ENCODE peak calls at places on chromosomes 3 and 15, in ten cellular contexts. L is RWPE2; H is dorsolateral prefrontal cortex; B is colonic mucosa; J is hepatocyte; S is B cell; K is activated CD8-positive, alpha-beta T cell treated with anti-CD3 and anti-CD28 coated beads for 36 hours; N is uterus; C is PC-3; G is A549. U is an unnamed sample.

GRCh38 chr15:70111203-70112017 is 13.7 kb upstream of the TLE3 start:
- DNase-seq in G (peak), K (no peak), C (peak), B (peak), S (no peak), J (peak), N (peak), H (peak), L (no peak), U (peak)

GRCh38 chr3:160753953-160754352 is 2.1 kb upstream of the PPM1L start:
- DNase-seq in J (no peak), G (no peak), N (no peak), B (no peak), K (no peak), H (no peak), S (no peak), L (no peak), C (no peak), U (no peak)

GRCh38 chr3:63132456-63133250 is 145.5 kb upstream of the SYNPR start:
- DNase-seq in S (no peak), K (no peak), N (no peak), J (no peak), H (no peak), L (no peak), G (no peak), B (no peak), C (no peak), U (no peak)

GRCh38 chr3:190716961-190717360 is 145.5 kb downstream of the GMNC start:
- DNase-seq in C (no peak), J (no peak), H (no peak), N (no peak), K (no peak), S (no peak), B (no peak), L (no peak), G (no peak), U (no peak)

GRCh38 chr3:70095260-70095659 is 95.7 kb downstream of the SAMMSON start:
- DNase-seq in S (no peak), K (no peak), J (no peak), B (no peak), L (no peak), G (no peak), N (no peak), H (no peak), C (no peak), U (no peak)

GRCh38 chr3:60046212-60046611 is 996.4 kb upstream of the CFAP20DC start:
- DNase-seq in C (no peak), G (no peak), B (no peak), J (no peak), S (no peak), H (no peak), L (no peak), K (no peak), N (no peak), U (no peak)

GRCh38 chr15:73832657-73833056 is 40.7 kb upstream of the TBC1D21 start:
- DNase-seq in S (no peak), L (no peak), N (no peak), B (no peak), H (no peak), J (no peak), K (no peak), G (no peak), C (no peak), U (no peak)

GRCh38 chr3:37594873-37595783 is 266.6 kb upstream of the CTDSPL start:
- DNase-seq in G (no peak), N (no peak), H (no peak), B (no peak), S (no peak), K (no peak), J (no peak), L (no peak), C (peak), U (no peak)

GRCh38 chr15:47737424-47737823 is 20.1 kb downstream of the SEMA6D start:
- DNase-seq in C (no peak), B (no peak), H (no peak), N (no peak), S (no peak), L (no peak), J (no peak), G (no peak), K (no peak), U (no peak)

GRCh38 chr3:195468391-195468776 is 25.6 kb upstream of the ACAP2 start:
- DNase-seq in L (no peak), H (no peak), J (no peak), K (peak), C (no peak), G (no peak), B (no peak), S (no peak), N (no peak), U (no peak)

GRCh38 chr3:196315821-196316220 is 2.2 kb downstream of the DYNLT2B start:
- DNase-seq in K (no peak), J (no peak), B (no peak), H (no peak), S (no peak), N (no peak), L (no peak), C (no peak), G (no peak), U (no peak)

GRCh38 chr3:186930639-186931486 is 537 bp downstream of the ST6GAL1 start:
- DNase-seq in C (peak), B (peak), N (peak), J (peak), G (peak), S (peak), L (no peak), K (peak), H (peak), U (peak)

DNA sequence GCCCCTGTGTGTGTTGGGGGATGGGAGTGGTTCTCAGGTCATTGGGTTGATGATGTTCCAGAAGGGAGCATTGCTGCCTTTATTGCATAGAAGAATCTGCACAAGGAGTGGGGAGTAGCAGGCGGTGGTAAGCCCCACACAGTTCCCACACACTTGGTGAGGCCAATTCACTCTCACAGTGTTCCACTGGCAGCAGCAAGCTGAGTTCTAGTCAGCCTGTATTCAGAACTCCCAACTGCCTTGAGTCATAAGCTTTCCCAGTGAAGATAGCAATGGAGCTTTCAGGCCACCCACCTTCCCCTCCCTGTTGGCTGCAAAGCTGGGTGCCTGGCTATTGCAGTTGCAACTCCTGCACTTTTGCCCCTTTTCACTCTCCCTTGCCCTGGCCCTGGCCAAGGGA is 181.1 kb upstream of the RBMS3 start:
- DNase-seq in S (no peak), H (no peak), N (no peak), J (no peak), C (no peak), K (no peak), B (no peak), G (no peak), L (no peak), U (no peak)
- TF ChIP-seq CTCF in S (no peak), H (no peak), N (no peak), J (no peak), C (no peak), K (no peak), B (no peak), G (no peak), L (no peak), U (no peak)

DNA sequence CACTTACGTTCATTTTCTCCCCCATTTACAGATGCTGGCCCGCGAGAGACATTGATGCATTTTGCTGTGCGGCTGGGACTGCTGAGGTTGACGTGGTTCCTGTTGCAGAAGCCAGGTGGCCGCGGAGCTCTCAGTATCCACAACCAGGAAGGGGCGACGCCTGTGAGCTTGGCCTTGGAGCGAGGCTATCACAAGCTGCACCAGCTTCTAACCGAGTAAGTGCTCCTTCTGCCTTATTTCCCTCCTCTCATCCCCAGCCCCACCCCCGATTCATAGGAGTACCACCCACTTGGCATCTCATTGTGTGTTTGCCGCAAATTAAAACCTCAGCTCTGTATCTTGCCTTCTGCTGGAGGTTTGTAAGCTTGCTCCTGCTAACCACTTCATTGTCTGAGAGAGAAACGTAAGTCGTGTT is 163.3 kb downstream of the AKAP13 start:
- DNase-seq in L (no peak), S (no peak), K (peak), C (no peak), J (peak), N (no peak), B (peak), H (no peak), G (no peak), U (no peak)
- TF ChIP-seq CTCF in L (no peak), S (no peak), K (no peak), C (no peak), J (no peak), N (peak), B (no peak), H (no peak), G (no peak), U (no peak)

DNA sequence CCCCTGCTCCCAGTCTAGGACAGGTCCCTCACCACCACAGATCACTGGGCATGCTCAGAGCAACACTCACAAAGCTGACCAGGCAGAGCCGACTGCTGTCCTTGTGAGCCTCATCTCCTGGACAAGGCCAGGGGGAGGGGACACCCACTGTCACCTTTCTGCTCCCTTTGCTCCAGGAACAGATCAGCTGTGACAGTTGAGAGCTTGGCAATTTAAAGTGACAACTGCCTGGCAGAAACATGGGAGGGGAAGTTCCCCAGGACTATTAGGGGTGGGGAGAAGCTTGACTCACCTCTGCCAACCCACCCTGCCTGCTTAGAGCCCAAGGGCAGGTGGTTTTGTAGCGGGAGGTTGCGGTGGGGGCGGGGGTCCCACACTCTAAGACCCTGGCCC is 80.6 kb downstream of the IQSEC1 start:
- DNase-seq in S (no peak), C (no peak), B (no peak), L (no peak), H (no peak), K (no peak), G (no peak), J (peak), N (no peak), U (no peak)
- TF ChIP-seq CTCF in S (no peak), C (no peak), B (no peak), L (no peak), H (no peak), K (no peak), G (no peak), J (no peak), N (no peak), U (no peak)

GRCh38 chr3:174767853-174768382 is 91.2 kb upstream of the NAALADL2 start:
- DNase-seq in N (no peak), K (no peak), S (no peak), L (no peak), G (no peak), H (no peak), C (peak), J (no peak), B (no peak), U (no peak)
- TF ChIP-seq CTCF in N (no peak), K (no peak), S (no peak), L (no peak), G (no peak), H (no peak), C (no peak), J (no peak), B (no peak), U (no peak)

GRCh38 chr3:50627407-50628051 is 10.6 kb downstream of the MAPKAPK3 start:
- DNase-seq in J (no peak), K (peak), C (peak), N (no peak), G (peak), S (no peak), H (peak), B (no peak), L (peak), U (no peak)
- TF ChIP-seq CTCF in J (no peak), K (peak), C (peak), N (no peak), G (peak), S (no peak), H (peak), B (no peak), L (peak), U (peak)

GRCh38 chr3:159486580-159486979 is 502.1 kb upstream of the IL12A start:
- DNase-seq in S (no peak), J (no peak), K (no peak), L (no peak), G (peak), N (no peak), B (no peak), C (peak), H (no peak), U (no peak)
- TF ChIP-seq CTCF in S (no peak), J (no peak), K (no peak), L (no peak), G (no peak), N (no peak), B (no peak), C (peak), H (no peak), U (peak)

GRCh38 chr3:55544219-55544618 is 57.1 kb upstream of the WNT5A start:
- DNase-seq in L (no peak), J (no peak), K (no peak), C (peak), S (no peak), G (no peak), B (no peak), H (no peak), N (no peak), U (no peak)

GRCh38 chr3:55547086-55547666 is 60.1 kb upstream of the WNT5A start:
- DNase-seq in L (no peak), H (no peak), S (no peak), N (no peak), B (no peak), K (no peak), C (no peak), G (no peak), J (no peak), U (no peak)

GRCh38 chr3:55554621-55555020 is 67.5 kb upstream of the WNT5A start:
- DNase-seq in J (peak), K (no peak), S (no peak), H (no peak), G (no peak), L (no peak), N (no peak), C (no peak), B (no peak), U (no peak)

GRCh38 chr3:55551644-55552043 is 64.5 kb upstream of the WNT5A start:
- DNase-seq in G (no peak), L (no peak), N (no peak), J (no peak), K (no peak), S (no peak), C (no peak), H (no peak), B (no peak), U (no peak)

GRCh38 chr3:55549172-55549571 is 62.1 kb upstream of the WNT5A start:
- DNase-seq in N (no peak), L (no peak), K (no peak), B (no peak), H (no peak), G (no peak), J (no peak), C (peak), S (no peak), U (no peak)
- TF ChIP-seq CTCF in N (no peak), L (no peak), K (no peak), B (no peak), H (no peak), G (no peak), J (peak), C (peak), S (no peak), U (peak)

GRCh38 chr3:43559961-43560360 is 61.9 kb downstream of the ANO10 start:
- DNase-seq in G (no peak), S (no peak), J (no peak), H (no peak), B (no peak), N (no peak), C (peak), L (no peak), K (no peak), U (no peak)
- TF ChIP-seq CTCF in G (no peak), S (no peak), J (no peak), H (no peak), B (no peak), N (no peak), C (peak), L (no peak), K (no peak), U (no peak)

DNA sequence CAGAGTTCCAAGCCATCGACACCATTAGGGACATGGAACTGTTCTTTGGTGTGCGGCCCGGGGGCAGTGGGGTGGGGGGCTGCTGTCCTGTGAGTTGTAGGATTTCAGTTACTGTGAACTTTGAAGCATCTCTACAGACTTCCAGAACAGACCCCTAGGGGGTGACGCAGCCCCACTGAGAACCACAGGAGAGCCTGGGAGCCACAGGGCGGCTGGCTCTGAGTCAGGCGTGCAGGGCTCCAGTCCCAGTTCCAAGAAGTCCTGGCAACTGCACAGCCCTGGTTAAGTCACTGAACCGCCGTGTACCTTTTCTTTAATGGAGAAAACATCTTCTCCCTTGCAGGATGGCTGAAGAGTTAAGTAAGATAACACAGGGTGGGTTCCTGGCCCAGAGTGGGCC is 23.5 kb upstream of the LRTM1 start:
- DNase-seq in G (no peak), K (no peak), H (peak), B (peak), N (peak), L (no peak), S (no peak), C (peak), J (peak), U (peak)
- TF ChIP-seq CTCF in G (no peak), K (no peak), H (peak), B (peak), N (peak), L (peak), S (no peak), C (peak), J (peak), U (peak)